ENCODE peak calls at places on chromosomes 12 and 14, in four cellular contexts. C is HepG2, D is Panc1, A is K562. Z is an unnamed sample.

GRCh38 chr12:130192667-130193345 is 30.5 kb downstream of the FZD10 start:
- DNase-seq in C (peak; percentile 3), D (no peak), A (no peak), Z (no peak)

GRCh38 chr12:64938179-64938578 is 113.7 kb downstream of the TBC1D30 start:
- DNase-seq in C (no peak), D (no peak), A (no peak), Z (no peak)

GRCh38 chr14:74140374-74140850 is 55.7 kb downstream of the LIN52 start:
- DNase-seq in C (no peak), D (no peak), A (no peak), Z (no peak)

GRCh38 chr12:7068994-7069346 is 8.5 kb downstream of the C1S start:
- DNase-seq in C (no peak), D (no peak), A (peak; percentile 27), Z (no peak)

GRCh38 chr12:121214171-121214777 is 4.3 kb downstream of the P2RX4 start:
- DNase-seq in C (no peak), D (no peak), A (no peak), Z (no peak)

GRCh38 chr12:52210925-52211650 is 19.3 kb upstream of the KRT80 start:
- DNase-seq in C (no peak), D (no peak), A (no peak), Z (no peak)

GRCh38 chr12:9710584-9711375 is 22.1 kb downstream of the CLECL1 start:
- DNase-seq in C (no peak), D (no peak), A (no peak), Z (no peak)

GRCh38 chr14:99034711-99035171 is 237.3 kb downstream of the BCL11B start:
- DNase-seq in C (no peak), D (no peak), A (no peak), Z (no peak)

GRCh38 chr14:35814371-35815005 is 5.4 kb upstream of the RALGAPA1 start:
- DNase-seq in C (peak; percentile 88), D (no peak), A (peak; percentile 24), Z (peak; percentile 47)

GRCh38 chr14:49139593-49139992 is 446.6 kb downstream of the RPS29 start:
- DNase-seq in C (no peak), D (no peak), A (no peak), Z (no peak)

GRCh38 chr12:16939871-16940306 is 333.9 kb upstream of the LMO3 start:
- DNase-seq in C (peak; percentile 80), D (peak; percentile 35), A (peak; percentile 12), Z (peak; percentile 78)

GRCh38 chr14:65957631-65958205 is 528.5 kb upstream of the CCDC196 start:
- DNase-seq in C (no peak), D (no peak), A (no peak), Z (no peak)

GRCh38 chr12:51823875-51824565 is 24.5 kb downstream of the FIGNL2 start:
- DNase-seq in C (peak; percentile 59), D (no peak), A (peak; percentile 48), Z (peak; percentile 59)

GRCh38 chr12:128705140-128705539 is 118.6 kb downstream of the SLC15A4 start:
- DNase-seq in C (no peak), D (no peak), A (no peak), Z (no peak)

DNA sequence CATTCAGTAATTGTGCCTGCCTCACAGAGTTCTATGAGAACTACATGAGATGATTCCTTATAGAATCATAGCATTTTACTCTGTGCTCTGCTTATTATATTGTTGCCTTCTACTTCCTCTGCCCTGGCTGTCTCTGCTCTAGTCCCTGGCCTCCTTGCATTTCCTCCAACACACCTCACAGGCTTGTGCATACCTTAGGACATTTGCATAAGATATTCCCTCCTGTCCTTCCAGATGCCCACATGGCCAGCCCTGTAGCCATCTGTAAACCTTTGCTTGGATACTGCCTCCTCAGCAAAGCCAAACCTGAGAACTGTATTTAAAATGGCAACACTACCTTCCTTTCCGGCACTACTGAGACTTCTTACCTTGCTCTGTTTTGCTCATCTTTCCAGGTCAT is 453.6 kb downstream of the NELL2 start:
- DNase-seq in C (no peak), D (no peak), A (no peak), Z (no peak)
- TF ChIP-seq TCF7L2 in C (no peak), D (no peak), A (no peak), Z (no peak)

GRCh38 chr12:49944718-49945117 is 5.8 kb upstream of the AQP2 start:
- DNase-seq in C (no peak), D (no peak), A (no peak), Z (no peak)
- TF ChIP-seq TCF7L2 in C (no peak), D (no peak), A (no peak), Z (no peak)

DNA sequence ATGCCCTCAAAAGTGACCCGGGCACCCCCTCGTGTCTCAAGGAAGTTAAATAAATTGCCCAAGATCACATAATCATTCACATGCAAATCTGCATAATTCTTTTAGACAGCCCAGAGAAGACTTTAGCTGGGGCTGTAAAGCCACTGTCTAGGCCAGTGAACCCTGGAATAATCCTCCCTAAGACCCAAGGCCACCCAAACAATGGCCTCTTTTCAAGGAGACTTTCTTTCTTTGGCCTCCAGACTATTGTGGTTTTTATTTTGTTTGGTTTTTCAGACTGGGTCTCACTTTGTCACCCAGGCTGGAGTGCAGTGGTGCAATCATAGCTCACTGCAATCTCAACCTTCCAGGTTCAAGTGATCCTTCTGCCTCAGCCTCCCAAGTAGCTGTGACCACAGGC is 10.6 kb downstream of the SVOP start:
- DNase-seq in C (peak; percentile 18), D (no peak), A (no peak), Z (no peak)
- TF ChIP-seq TCF7L2 in C (no peak), D (no peak), A (no peak), Z (no peak)

GRCh38 chr12:90410962-90411361 is 544.0 kb downstream of the CCER1 start:
- DNase-seq in C (no peak), D (no peak), A (no peak), Z (no peak)

GRCh38 chr12:90404071-90404470 is 550.9 kb downstream of the CCER1 start:
- DNase-seq in C (no peak), D (no peak), A (no peak), Z (no peak)

GRCh38 chr12:90407841-90408240 is 547.1 kb downstream of the CCER1 start:
- DNase-seq in C (no peak), D (no peak), A (no peak), Z (peak; percentile 1)
- TF ChIP-seq TCF7L2 in C (no peak), D (no peak), A (no peak), Z (no peak)

Z was measured in HCT116.